ENCODE peak calls at places on chromosomes 5 and 9, in seven cellular contexts. J is HL-60; L is Calu3; G is NCI-H2171; Y is GM13976; F is stimulated activated CD8-positive, alpha-beta memory T cell treated with anti-CD3 and anti-CD28 coated beads, Interleukin-4, amount 100 ng/mL, for 48 hours; R is GM19239. K is an unnamed sample.

GRCh38 chr5:173197375-173197891 is 37.6 kb downstream of the NKX2-5 start:
- DNase-seq in J (no peak), L (no peak), G (no peak), Y (no peak), F (no peak), R (no peak), K (no peak)

GRCh38 chr5:57491369-57491965 is 8.9 kb upstream of the ACTBL2 start:
- DNase-seq in J (no peak), L (no peak), G (no peak), Y (no peak), F (no peak), R (no peak), K (no peak)

GRCh38 chr9:36991516-36992134 is 42.4 kb downstream of the PAX5 start:
- DNase-seq in J (peak; percentile 26), L (peak; percentile 33), G (no peak), Y (no peak), F (peak; percentile 81), R (no peak), K (peak; percentile 95)

GRCh38 chr9:96087669-96088299 is 212.3 kb downstream of the ERCC6L2 start:
- DNase-seq in J (no peak), L (peak; percentile 27), G (no peak), Y (no peak), F (no peak), R (no peak), K (peak; percentile 70)

GRCh38 chr5:173078878-173079277 is 22.7 kb downstream of the CREBRF start:
- DNase-seq in J (no peak), L (no peak), G (no peak), Y (no peak), F (no peak), R (no peak), K (no peak)

GRCh38 chr9:29826421-29826820 is 2253.1 kb upstream of the C9orf72 start:
- DNase-seq in J (no peak), L (no peak), G (no peak), Y (no peak), F (no peak), R (no peak), K (no peak)

GRCh38 chr5:35794688-35795375 is 61.9 kb upstream of the IL7R start:
- DNase-seq in J (no peak), L (no peak), G (no peak), Y (no peak), F (no peak), R (no peak), K (no peak)

GRCh38 chr9:13122756-13123369 is 156.6 kb downstream of the MPDZ start:
- DNase-seq in J (no peak), L (no peak), G (no peak), Y (no peak), F (no peak), R (no peak), K (no peak)

GRCh38 chr9:96418074-96418919 is at the start of gene ZNF367:
- DNase-seq in J (peak; percentile 82), L (peak; percentile 94), G (peak; percentile 98), Y (peak; percentile 94), F (peak; percentile 94), R (peak; percentile 74), K (peak; percentile 87)

GRCh38 chr5:114418546-114419388 is 56.9 kb downstream of the KCNN2 start:
- DNase-seq in J (no peak), L (no peak), G (no peak), Y (peak; percentile 34), F (no peak), R (no peak), K (no peak)

GRCh38 chr9:91159664-91160121 is 202.0 kb downstream of the AUH start:
- DNase-seq in J (no peak), L (no peak), G (no peak), Y (no peak), F (no peak), R (no peak), K (no peak)

GRCh38 chr5:149072376-149072775 is 9.5 kb upstream of the SH3TC2 start:
- DNase-seq in J (no peak), L (no peak), G (no peak), Y (no peak), F (no peak), R (no peak), K (no peak)

GRCh38 chr5:175867587-175868347 is 3.6 kb upstream of the CPLX2 start:
- DNase-seq in J (no peak), L (peak; percentile 32), G (no peak), Y (no peak), F (peak; percentile 35), R (peak; percentile 13), K (peak; percentile 65)

GRCh38 chr5:135887447-135887864 is 8.2 kb downstream of the IL9 start:
- DNase-seq in J (peak; percentile 2), L (peak; percentile 88), G (peak; percentile 43), Y (peak; percentile 73), F (peak; percentile 76), R (peak; percentile 53), K (peak; percentile 74)

GRCh38 chr5:122805481-122805880 is 30.6 kb downstream of the SNX2 start:
- DNase-seq in J (no peak), L (no peak), G (no peak), Y (no peak), F (no peak), R (no peak), K (no peak)

GRCh38 chr9:122004589-122004988 is 88.5 kb downstream of the TTLL11 start:
- DNase-seq in J (no peak), L (no peak), G (no peak), Y (no peak), F (no peak), R (no peak), K (no peak)

GRCh38 chr5:74251106-74252032 is 389.2 kb downstream of the ENC1 start:
- DNase-seq in J (peak; percentile 8), L (peak; percentile 24), G (no peak), Y (no peak), F (no peak), R (no peak), K (peak; percentile 19)

GRCh38 chr9:96441798-96442445 is 8.0 kb upstream of the HABP4 start:
- DNase-seq in J (peak; percentile 18), L (peak; percentile 47), G (peak; percentile 17), Y (peak; percentile 49), F (no peak), R (no peak), K (peak; percentile 28)

GRCh38 chr5:79774171-79774854 is 84.7 kb downstream of the CMYA5 start:
- DNase-seq in J (no peak), L (peak; percentile 75), G (no peak), Y (peak; percentile 37), F (no peak), R (no peak), K (peak; percentile 64)

K was measured in HuH-7.